ENCODE peak calls at places on chromosomes 7 and 10, in nine cellular contexts. X is breast epithelium, O is transverse colon, J is AG04450, C is esophagus squamous epithelium, V is mammary epithelial cell, Z is HCT116, B is bronchial epithelial cell, D is ovary. W is an unnamed sample. For H3K27me3, the result is how much of the 10 kb centered on the place peaks cover.

GRCh38 chr10:129725482-129725881 is 238.6 kb downstream of the EBF3 start:
- DNase-seq in X (no peak), O (no peak), J (no peak), C (no peak), V (no peak), Z (no peak), B (no peak), D (no peak), W (no peak)

GRCh38 chr7:1403844-1404404 is 55.3 kb downstream of the MICALL2 start:
- DNase-seq in X (no peak), O (no peak), J (no peak), C (no peak), V (no peak), Z (no peak), B (no peak), D (no peak), W (no peak)

GRCh38 chr10:75295901-75296441 is 60.2 kb upstream of the COMTD1 start:
- DNase-seq in X (no peak), O (no peak), J (no peak), C (no peak), V (no peak), Z (no peak), B (peak), D (no peak), W (no peak)

GRCh38 chr7:100373261-100373831 is at the start of gene PILRA:
- DNase-seq in X (no peak), O (no peak), J (no peak), C (no peak), V (no peak), Z (no peak), B (no peak), D (no peak), W (no peak)

GRCh38 chr7:77399838-77400237 is 16.3 kb downstream of the GSAP start:
- DNase-seq in X (no peak), O (no peak), J (no peak), C (no peak), V (no peak), Z (no peak), B (no peak), D (no peak), W (no peak)

GRCh38 chr7:116802144-116802747 is 60.1 kb upstream of the CAPZA2 start:
- DNase-seq in X (no peak), O (no peak), J (no peak), C (no peak), V (no peak), Z (no peak), B (no peak), D (no peak), W (no peak)

GRCh38 chr10:118310822-118311221 is 31.3 kb downstream of the FAM204A start:
- DNase-seq in X (no peak), O (no peak), J (no peak), C (no peak), V (no peak), Z (no peak), B (peak), D (no peak), W (no peak)

GRCh38 chr7:149670288-149670687 is 103.1 kb downstream of the ZNF467 start:
- DNase-seq in X (no peak), O (peak), J (no peak), C (no peak), V (no peak), Z (no peak), B (no peak), D (no peak), W (no peak)

GRCh38 chr7:90210925-90211324 is 615 bp upstream of the STEAP2 start:
- DNase-seq in X (no peak), O (no peak), J (no peak), C (no peak), V (no peak), Z (no peak), B (no peak), D (peak), W (no peak)

GRCh38 chr10:115957010-115957395 is 316.0 kb downstream of the GFRA1 start:
- DNase-seq in X (no peak), O (no peak), J (no peak), C (no peak), V (no peak), Z (no peak), B (no peak), D (no peak), W (no peak)

GRCh38 chr7:122544463-122544862 is 154.5 kb downstream of the RNF133 start:
- DNase-seq in X (no peak), O (peak), J (no peak), C (no peak), V (no peak), Z (no peak), B (no peak), D (no peak), W (peak)

GRCh38 chr7:20804376-20804775 is 17.7 kb upstream of the SP8 start:
- DNase-seq in X (no peak), O (no peak), J (no peak), C (no peak), V (peak), Z (no peak), B (peak), D (no peak), W (no peak)

GRCh38 chr7:121079425-121080169 is 91.1 kb downstream of the CPED1 start:
- DNase-seq in X (no peak), O (no peak), J (no peak), C (no peak), V (no peak), Z (no peak), B (peak), D (no peak), W (no peak)

GRCh38 chr7:28432105-28432504 is 19.8 kb downstream of the CREB5 start:
- DNase-seq in X (no peak), O (no peak), J (no peak), C (no peak), V (no peak), Z (no peak), B (no peak), D (no peak), W (no peak)

GRCh38 chr10:108465871-108466641 is 1301.5 kb upstream of the SORCS1 start:
- DNase-seq in X (peak), O (peak), J (no peak), C (no peak), V (peak), Z (no peak), B (peak), D (no peak), W (no peak)

GRCh38 chr7:6375346-6376101 is 72.2 kb downstream of the DAGLB start:
- DNase-seq in X (no peak), O (no peak), J (no peak), C (no peak), V (peak), Z (no peak), B (no peak), D (no peak), W (no peak)

GRCh38 chr7:651032-651728 is 75.3 kb upstream of the DNAAF5 start:
- DNase-seq in X (no peak), O (no peak), J (no peak), C (no peak), V (peak), Z (no peak), B (no peak), D (no peak), W (no peak)

GRCh38 chr7:128036226-128036940 is 5.1 kb upstream of the LRRC4 start:
- DNase-seq in X (no peak), O (no peak), J (no peak), C (no peak), V (no peak), Z (no peak), B (no peak), D (no peak), W (no peak)

GRCh38 chr7:47580175-47580701 is 1.7 kb downstream of the TNS3 start:
- DNase-seq in X (no peak), O (peak), J (no peak), C (no peak), V (no peak), Z (no peak), B (no peak), D (peak), W (no peak)

GRCh38 chr7:40571796-40572195 is 437.0 kb downstream of the SUGCT start:
- DNase-seq in X (no peak), O (no peak), J (no peak), C (no peak), V (peak), Z (no peak), B (peak), D (no peak), W (no peak)

GRCh38 chr7:21999896-22000295 is 54.2 kb upstream of the CDCA7L start:
- DNase-seq in X (no peak), O (no peak), J (no peak), C (no peak), V (no peak), Z (no peak), B (peak), D (no peak), W (no peak)

GRCh38 chr7:80128918-80129317 is 5.7 kb upstream of the GNAI1 start:
- DNase-seq in X (no peak), O (no peak), J (no peak), C (no peak), V (no peak), Z (no peak), B (no peak), D (no peak), W (no peak)

GRCh38 chr10:46523881-46524470 is 32.5 kb downstream of the GPRIN2 start:
- DNase-seq in X (peak), O (peak), J (peak), C (no peak), V (peak), Z (peak), B (peak), D (peak), W (no peak)

GRCh38 chr10:32952094-32952493 is 5.9 kb downstream of the ITGB1 start:
- DNase-seq in X (no peak), O (no peak), J (no peak), C (no peak), V (no peak), Z (no peak), B (no peak), D (no peak), W (no peak)

GRCh38 chr10:133255323-133255722 is 17.7 kb downstream of the VENTX start:
- DNase-seq in X (no peak), O (no peak), J (no peak), C (no peak), V (no peak), Z (no peak), B (no peak), D (no peak), W (no peak)

GRCh38 chr7:151715661-151716338 is 161.1 kb downstream of the PRKAG2 start:
- DNase-seq in X (no peak), O (peak), J (no peak), C (no peak), V (no peak), Z (no peak), B (no peak), D (no peak), W (no peak)

GRCh38 chr7:157675427-157675930 is 338.7 kb downstream of the DNAJB6 start:
- DNase-seq in X (no peak), O (no peak), J (no peak), C (no peak), V (no peak), Z (no peak), B (no peak), D (no peak), W (no peak)

GRCh38 chr7:24572421-24573007 is 738 bp upstream of the PALS2 start:
- DNase-seq in X (peak), O (peak), J (no peak), C (no peak), V (peak), Z (no peak), B (peak), D (peak), W (peak)

GRCh38 chr10:105189464-105189800 is 548.3 kb downstream of the SORCS3 start:
- DNase-seq in X (no peak), O (no peak), J (no peak), C (no peak), V (peak), Z (no peak), B (peak), D (no peak), W (no peak)

GRCh38 chr7:40329601-40330153 is 194.9 kb downstream of the SUGCT start:
- DNase-seq in X (no peak), O (no peak), J (peak), C (no peak), V (peak), Z (peak), B (peak), D (no peak), W (no peak)

GRCh38 chr7:13111230-13111629 is 423.8 kb downstream of the ARL4A start:
- DNase-seq in X (no peak), O (no peak), J (no peak), C (no peak), V (no peak), Z (peak), B (peak), D (no peak), W (no peak)

GRCh38 chr10:112026438-112026837 is 157.1 kb downstream of the GPAM start:
- DNase-seq in X (no peak), O (no peak), J (no peak), C (no peak), V (no peak), Z (peak), B (no peak), D (no peak), W (no peak)

GRCh38 chr7:151782598-151783448 is 94.1 kb downstream of the PRKAG2 start:
- DNase-seq in X (peak), O (peak), J (peak), C (peak), V (peak), Z (peak), B (peak), D (peak), W (peak)

GRCh38 chr10:21048086-21048485 is 151.0 kb upstream of the NEBL start:
- DNase-seq in X (no peak), O (no peak), J (no peak), C (no peak), V (no peak), Z (no peak), B (peak), D (no peak), W (no peak)

GRCh38 chr10:52357986-52358385 is 43.9 kb downstream of the DKK1 start:
- DNase-seq in X (no peak), O (no peak), J (no peak), C (no peak), V (no peak), Z (no peak), B (no peak), D (no peak), W (no peak)

GRCh38 chr10:120372917-120373316 is 84.1 kb upstream of the PLPP4 start:
- DNase-seq in X (no peak), O (no peak), J (no peak), C (no peak), V (no peak), Z (no peak), B (no peak), D (no peak), W (no peak)

DNA sequence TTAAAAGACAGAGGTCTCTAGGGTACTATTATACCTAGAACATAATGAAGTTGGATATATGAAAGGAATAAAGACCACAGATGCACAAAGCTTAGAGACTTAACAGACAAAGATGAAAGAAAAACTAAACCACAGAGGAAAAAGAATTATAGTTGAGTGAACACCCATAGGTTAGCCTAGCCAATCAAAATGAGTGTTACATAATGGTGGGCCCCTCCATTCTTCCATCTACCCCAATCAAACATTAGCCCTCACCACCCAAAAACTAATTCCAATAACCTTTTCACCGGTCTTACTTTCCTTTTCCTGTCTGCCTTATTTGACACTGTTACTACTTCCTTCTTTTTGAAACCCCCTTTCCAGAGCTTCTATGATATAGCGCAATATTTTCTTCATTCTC is 130.1 kb downstream of the ELMO1 start:
- DNase-seq in X (no peak), O (no peak), J (no peak), C (no peak), V (no peak), Z (no peak), B (no peak), D (no peak), W (no peak)
- H3K4me3 ChIP-seq in X (no peak), O (no peak), J (no peak), C (no peak), V (no peak), Z (no peak), B (no peak), D (no peak), W (no peak)

GRCh38 chr10:103067951-103068350 is 125.1 kb downstream of the NT5C2 start:
- DNase-seq in X (no peak), O (no peak), J (no peak), C (no peak), V (no peak), Z (no peak), B (no peak), D (no peak), W (no peak)
- TF ChIP-seq CTCF in X (no peak), O (no peak), J (no peak), C (no peak), V (no peak), Z (no peak), B (no peak), D (no peak), W (no peak)

DNA sequence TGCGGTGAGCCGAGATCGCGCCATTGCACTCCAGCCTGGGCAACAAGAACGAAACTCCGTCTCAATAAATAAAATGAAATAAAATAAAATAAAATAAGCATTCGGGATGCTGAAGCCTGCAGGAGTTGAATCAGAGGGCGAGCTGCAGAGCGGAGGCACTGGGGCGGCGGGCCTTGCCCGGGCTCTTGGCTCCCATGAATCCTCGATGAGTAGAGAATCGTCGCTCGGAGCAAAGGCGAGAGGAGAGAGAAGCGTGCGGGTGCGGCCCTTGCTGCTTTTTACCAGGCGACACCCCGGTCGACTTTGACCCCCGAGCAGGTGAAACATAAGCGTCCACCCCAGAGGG is 168.3 kb downstream of the UBE2H start:
- DNase-seq in X (no peak), O (no peak), J (no peak), C (no peak), V (no peak), Z (no peak), B (no peak), D (no peak), W (no peak)
- H3K27me3 ChIP-seq in X (half or more), O (half or more), J (half or more), C (under half), V (under half), Z (under half), B (under half), D (under half), W (under half)

DNA sequence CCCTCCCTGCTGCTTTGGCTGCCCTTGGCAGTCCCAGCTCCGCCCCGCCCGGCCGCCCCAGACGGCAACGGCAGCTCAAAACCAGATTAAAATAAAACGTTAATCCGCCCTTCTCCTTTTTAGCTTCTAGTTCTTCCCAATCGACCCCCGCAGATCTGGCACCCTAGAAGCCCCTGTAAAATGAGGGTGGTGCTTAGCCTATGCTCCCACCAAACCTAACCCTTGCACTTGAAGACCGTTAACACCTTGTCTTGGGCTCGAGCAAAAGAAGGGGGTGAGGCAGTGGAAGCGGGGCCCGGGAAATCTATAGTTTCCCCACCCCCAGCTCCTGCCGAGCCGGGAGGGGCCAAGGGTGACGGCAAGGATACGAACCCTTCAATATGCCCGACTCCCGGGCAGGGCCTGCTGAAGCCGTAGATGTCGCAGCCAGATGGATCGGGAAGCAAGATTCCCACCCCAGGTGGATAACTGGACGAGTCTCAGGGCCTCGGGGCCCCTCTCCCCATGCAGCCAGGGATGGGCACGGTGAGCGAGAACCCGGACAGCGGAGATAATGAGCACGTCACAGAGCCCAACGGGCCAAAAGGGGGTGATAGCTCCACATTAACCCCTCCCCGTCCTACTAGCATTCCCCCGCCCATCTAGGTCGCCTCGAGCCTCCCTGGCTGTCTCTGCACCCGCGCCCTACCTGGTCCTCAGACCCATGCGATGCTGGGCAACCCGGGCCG is 169.8 kb downstream of the NRF1 start:
- DNase-seq in X (no peak), O (no peak), J (no peak), C (no peak), V (no peak), Z (peak), B (no peak), D (no peak), W (no peak)
- H3K4me3 ChIP-seq in X (no peak), O (peak), J (no peak), C (peak), V (peak), Z (peak), B (peak), D (no peak), W (peak)

DNA sequence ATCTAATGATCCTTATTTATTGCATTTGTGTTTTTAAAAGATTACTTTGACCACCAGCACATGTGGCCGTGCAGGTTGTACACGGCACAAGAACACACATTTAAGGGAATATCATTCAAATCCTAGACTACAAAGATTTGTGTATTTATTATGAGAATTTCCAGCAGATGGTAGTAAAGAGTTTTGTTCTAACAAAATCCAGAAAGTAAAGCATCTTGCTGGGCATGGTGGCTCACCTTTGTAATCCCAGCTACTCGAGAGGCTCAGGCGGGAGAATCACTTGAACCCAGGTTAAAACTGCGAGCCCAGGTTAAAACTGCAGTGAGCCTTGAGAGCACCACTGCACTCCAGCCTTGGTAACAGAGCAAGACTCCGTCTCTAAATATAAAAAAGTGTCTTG is 31.5 kb downstream of the MACROH2A2 start:
- DNase-seq in X (no peak), O (no peak), J (no peak), C (no peak), V (no peak), Z (no peak), B (no peak), D (no peak), W (no peak)
- TF ChIP-seq CTCF in X (no peak), O (no peak), J (no peak), C (no peak), V (no peak), Z (no peak), B (no peak), D (no peak), W (no peak)